ENCODE peak calls at places on chromosomes 11 and 22, in five cellular contexts. E is adipocyte, K is MM.1S, V is kidney, C is GM23248. Z is an unnamed sample.
A peak's percentile ranks its signal among the peaks of the same experiment; 100 is the strongest.

GRCh38 chr11:29249713-29250112 is 767.1 kb downstream of the KCNA4 start:
- DNase-seq in E (no peak), K (no peak), V (no peak), C (no peak), Z (no peak)

GRCh38 chr11:37988031-37988430 is 1390.0 kb upstream of the RAG2 start:
- DNase-seq in E (peak; percentile 89), K (no peak), V (no peak), C (no peak), Z (no peak)

GRCh38 chr11:94142308-94143277 is 14.0 kb downstream of the PANX1 start:
- DNase-seq in E (no peak), K (no peak), V (no peak), C (no peak), Z (no peak)

GRCh38 chr11:134642206-134642605 is 230.2 kb upstream of the B3GAT1 start:
- DNase-seq in E (no peak), K (no peak), V (no peak), C (no peak), Z (no peak)

GRCh38 chr22:46224044-46224746 is 25.9 kb downstream of the CDPF1 start:
- DNase-seq in E (no peak), K (no peak), V (no peak), C (no peak), Z (no peak)

GRCh38 chr22:29231971-29232959 is 26.6 kb downstream of the EMID1 start:
- DNase-seq in E (no peak), K (no peak), V (peak; percentile 91), C (no peak), Z (no peak)

GRCh38 chr11:123742334-123742733 is 874 bp upstream of the ZNF202 start:
- DNase-seq in E (no peak), K (no peak), V (no peak), C (no peak), Z (no peak)

GRCh38 chr11:2443881-2444300 is 423 bp downstream of the TRPM5 start:
- DNase-seq in E (no peak), K (no peak), V (peak; percentile 81), C (no peak), Z (peak; percentile 67)

GRCh38 chr22:47279337-47279736 is 516.9 kb downstream of the TBC1D22A start:
- DNase-seq in E (no peak), K (no peak), V (peak; percentile 63), C (no peak), Z (no peak)

GRCh38 chr22:47276219-47276843 is 513.9 kb downstream of the TBC1D22A start:
- DNase-seq in E (no peak), K (no peak), V (no peak), C (no peak), Z (no peak)

GRCh38 chr22:47277511-47277910 is 515.1 kb downstream of the TBC1D22A start:
- DNase-seq in E (no peak), K (no peak), V (no peak), C (no peak), Z (no peak)

GRCh38 chr22:47277001-47277400 is 514.6 kb downstream of the TBC1D22A start:
- DNase-seq in E (no peak), K (no peak), V (peak; percentile 70), C (no peak), Z (no peak)

DNA sequence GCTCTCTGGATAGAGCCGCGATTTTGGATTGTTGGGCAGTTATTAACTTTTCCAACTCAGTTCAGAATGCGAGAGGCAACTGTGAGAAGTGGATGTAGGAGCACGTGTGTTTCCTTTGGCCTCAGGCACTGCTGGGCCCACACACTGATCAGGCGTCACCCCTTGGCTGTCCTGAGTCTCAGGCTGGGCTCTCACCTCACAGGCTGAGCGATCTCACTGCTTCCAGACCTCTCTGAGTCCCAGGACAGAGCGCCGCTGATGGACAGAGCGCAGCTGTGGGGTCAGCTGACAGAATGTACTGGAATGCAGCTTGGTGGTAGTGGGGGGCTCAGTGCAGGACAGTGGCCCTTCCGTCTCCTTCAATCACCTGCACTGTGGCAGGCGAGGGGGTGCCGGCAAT is 516.2 kb downstream of the TBC1D22A start:
- DNase-seq in E (no peak), K (no peak), V (peak; percentile 35), C (no peak), Z (no peak)
- H3K9ac ChIP-seq in E (no peak overlapping the region), K (no peak overlapping the region), V (no peak overlapping the region), C (no peak overlapping the region), Z (no peak overlapping the region)

GRCh38 chr11:9982796-9983579 is 311.0 kb downstream of the SBF2 start:
- DNase-seq in E (peak; percentile 34), K (no peak), V (no peak), C (no peak), Z (peak; percentile 62)
- H3K9ac ChIP-seq in E (peak overlapping the region; percentile 81), K (no peak overlapping the region), V (no peak overlapping the region), C (no peak overlapping the region), Z (no peak overlapping the region)

DNA sequence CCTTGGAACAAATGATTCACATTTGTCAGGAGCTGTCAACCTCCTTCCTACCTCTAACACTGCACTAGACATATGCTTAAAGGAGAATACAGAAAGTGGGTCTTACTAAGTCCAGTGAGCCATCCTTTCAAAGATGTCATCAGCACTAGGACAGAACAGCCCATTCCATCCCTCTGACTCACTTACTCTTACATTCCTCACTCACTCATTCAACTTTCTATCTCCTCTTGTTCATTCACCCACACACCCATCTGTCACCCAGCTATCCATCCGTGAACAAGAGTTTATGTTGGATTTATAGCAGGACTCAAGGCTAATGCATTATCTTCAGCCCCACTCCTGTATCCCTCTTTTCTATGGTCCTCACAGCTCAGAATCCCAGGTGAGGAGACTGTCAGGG is 9.1 kb downstream of the INSC start:
- DNase-seq in E (peak; percentile 62), K (no peak), V (no peak), C (peak; percentile 94), Z (no peak)
- H3K9ac ChIP-seq in E (no peak overlapping the region), K (no peak overlapping the region), V (no peak overlapping the region), C (no peak overlapping the region), Z (no peak overlapping the region)

GRCh38 chr22:24587251-24587650 is 5.6 kb downstream of the LRRC75B start:
- DNase-seq in E (no peak), K (no peak), V (no peak), C (no peak), Z (no peak)

GRCh38 chr22:24584871-24585411 is 7.9 kb downstream of the LRRC75B start:
- DNase-seq in E (no peak), K (no peak), V (peak; percentile 70), C (no peak), Z (no peak)

GRCh38 chr22:24585461-24585860 is 7.4 kb downstream of the LRRC75B start:
- DNase-seq in E (no peak), K (no peak), V (no peak), C (no peak), Z (no peak)

GRCh38 chr22:24583972-24584790 is 8.7 kb downstream of the LRRC75B start:
- DNase-seq in E (no peak), K (no peak), V (no peak), C (no peak), Z (no peak)

DNA sequence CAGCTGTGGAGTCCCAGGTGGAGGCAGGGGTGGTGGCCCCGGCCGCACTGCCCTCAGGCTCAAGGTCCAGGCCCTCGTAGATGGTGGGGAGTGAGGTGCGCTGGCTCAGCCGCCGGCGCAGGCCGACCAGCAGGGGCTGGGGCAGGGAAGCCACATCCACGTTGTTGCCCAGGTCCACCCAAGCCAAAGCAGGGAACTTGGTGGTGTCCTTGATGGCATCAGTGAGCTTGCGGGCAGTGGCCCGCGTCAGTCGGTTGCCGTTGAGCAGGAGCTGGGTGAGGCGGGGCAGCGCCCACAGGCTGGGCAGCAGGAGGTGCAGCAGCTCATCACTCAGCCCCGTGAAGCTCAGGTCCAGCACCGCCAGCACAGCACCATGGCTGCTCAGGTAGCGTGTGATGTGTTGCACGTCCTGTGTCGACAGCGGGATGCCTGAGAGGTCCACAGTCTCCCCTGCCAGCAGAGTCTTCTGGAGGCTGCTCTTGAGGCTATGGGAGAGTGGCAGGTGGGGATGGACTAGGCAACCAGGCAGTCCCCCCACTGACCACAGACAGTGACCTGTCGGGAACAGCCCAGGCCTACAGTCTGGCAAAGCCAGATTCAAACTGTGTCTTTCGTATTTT is 6.8 kb downstream of the LRRC75B start:
- DNase-seq in E (no peak), K (no peak), V (peak; percentile 48), C (no peak), Z (no peak)
- H3K9ac ChIP-seq in E (no peak overlapping the region), K (no peak overlapping the region), V (no peak overlapping the region), C (no peak overlapping the region), Z (no peak overlapping the region)

DNA sequence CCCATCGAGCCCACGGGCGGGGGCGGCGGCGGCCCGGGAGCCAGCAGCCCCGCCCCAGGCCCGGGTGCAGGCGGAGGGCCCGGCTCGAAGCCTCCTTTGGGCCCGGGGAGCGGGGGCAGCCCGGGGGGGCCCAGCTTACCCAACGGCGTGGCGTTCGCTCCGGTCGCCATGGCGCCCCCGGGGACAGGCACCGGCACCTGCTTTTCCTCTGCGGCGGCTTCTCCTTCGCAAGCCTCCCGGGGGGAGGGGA is 194 bp downstream of the SF1 start:
- DNase-seq in E (no peak), K (peak; percentile 10), V (no peak), C (no peak), Z (no peak)
- H3K9ac ChIP-seq in E (peak overlapping the region; percentile 89), K (peak overlapping the region; percentile 95), V (peak overlapping the region; percentile 41), C (peak overlapping the region; percentile 99), Z (peak overlapping the region; percentile 97)

GRCh38 chr11:6657346-6657745 is 1.7 kb upstream of the DCHS1 start:
- DNase-seq in E (peak; percentile 38), K (no peak), V (no peak), C (peak; percentile 52), Z (no peak)

GRCh38 chr11:6656936-6657335 is 1.3 kb upstream of the DCHS1 start:
- DNase-seq in E (peak; percentile 32), K (no peak), V (no peak), C (no peak), Z (no peak)

GRCh38 chr11:6655790-6656580 is at the start of gene DCHS1:
- DNase-seq in E (peak; percentile 77), K (no peak), V (peak; percentile 67), C (peak; percentile 39), Z (no peak)

GRCh38 chr11:6655020-6655789 is 404 bp downstream of the DCHS1 start:
- DNase-seq in E (peak; percentile 64), K (no peak), V (peak; percentile 78), C (peak; percentile 58), Z (no peak)

GRCh38 chr11:6656581-6656915 is 939 bp upstream of the DCHS1 start:
- DNase-seq in E (no peak), K (no peak), V (no peak), C (no peak), Z (no peak)
- H3K9ac ChIP-seq in E (no peak overlapping the region), K (no peak overlapping the region), V (no peak overlapping the region), C (no peak overlapping the region), Z (no peak overlapping the region)